ENCODE peak calls at places on chromosomes 6 and 20, in four cellular contexts. M, X, Q and U are unnamed samples.
A peak's percentile ranks its signal among the peaks of the same experiment; 100 is the strongest.

GRCh38 chr6:13863699-13864155 is 49.4 kb upstream of the MCUR1 start:
- DNase-seq in Q (no peak), X (peak; percentile 18), M (no peak), U (no peak)

GRCh38 chr20:38515631-38516030 is 43.0 kb downstream of the RALGAPB start:
- DNase-seq in Q (no peak), M (no peak), X (no peak), U (peak; percentile 12)

GRCh38 chr20:34240698-34241615 is at the start of gene ASIP:
- DNase-seq in M (no peak), X (no peak), Q (no peak), U (peak; percentile 44)

GRCh38 chr6:4788953-4789584 is 12.9 kb downstream of the CDYL start:
- DNase-seq in Q (no peak), X (no peak), M (no peak), U (no peak)

GRCh38 chr6:157602521-157603288 is 220.3 kb upstream of the SNX9 start:
- DNase-seq in M (no peak), X (no peak), Q (no peak), U (no peak)

GRCh38 chr20:62236674-62236996 is 1.7 kb upstream of the OSBPL2 start:
- DNase-seq in X (no peak), M (no peak), Q (no peak), U (no peak)

GRCh38 chr6:43820486-43820885 is 50.5 kb downstream of the VEGFA start:
- DNase-seq in Q (no peak), X (no peak), M (no peak), U (no peak)

GRCh38 chr6:140540743-140541142 is 1166.3 kb upstream of the CITED2 start:
- DNase-seq in X (no peak), M (no peak), Q (no peak), U (no peak)

DNA sequence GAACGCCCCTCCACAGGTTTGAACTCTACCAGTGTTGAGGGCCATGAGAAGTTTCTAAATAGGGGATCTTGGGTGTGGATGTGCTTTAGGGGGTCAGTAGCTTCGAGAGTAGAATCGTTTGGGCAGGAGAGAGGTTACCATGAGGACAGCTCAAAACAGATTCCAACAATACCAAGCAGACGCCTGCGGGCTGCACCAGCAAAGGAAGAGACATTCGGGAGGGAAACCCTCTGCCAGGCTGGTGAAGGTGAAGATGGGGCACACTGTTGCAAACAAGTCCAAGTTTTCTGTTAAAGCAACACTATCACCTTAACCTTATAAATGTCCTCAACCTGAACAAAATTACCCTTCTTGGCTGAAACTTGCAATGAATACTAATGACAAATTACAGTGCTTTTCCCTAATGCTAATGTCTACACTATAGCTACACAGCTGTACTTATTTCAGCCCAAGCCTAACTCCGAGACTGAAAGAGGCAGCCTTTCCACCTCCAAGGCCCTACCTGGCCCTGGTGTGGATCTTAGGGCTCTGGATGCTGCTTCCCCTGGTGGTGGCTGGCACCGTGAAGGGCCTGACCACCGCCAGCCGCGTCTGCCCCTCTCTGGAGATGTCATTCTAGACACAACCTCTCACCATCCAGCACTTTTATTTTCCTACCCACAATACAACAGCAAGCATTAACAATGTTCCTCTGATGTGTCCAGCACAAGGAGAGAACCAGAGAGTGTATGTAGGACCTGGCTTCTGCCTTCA is 80.1 kb downstream of the DLL1 start:
- DNase-seq in M (no peak), X (no peak), Q (no peak), U (no peak)
- TF ChIP-seq CTCF in M (no peak), X (no peak), Q (no peak), U (no peak)

GRCh38 chr20:46820682-46821081 is 74.0 kb upstream of the EYA2 start:
- DNase-seq in X (no peak), M (no peak), Q (no peak), U (no peak)
- TF ChIP-seq CTCF in X (no peak), M (no peak), Q (no peak), U (no peak)

GRCh38 chr6:76555090-76555489 is 482.6 kb upstream of the IMPG1 start:
- DNase-seq in Q (no peak), M (no peak), X (no peak), U (no peak)
- TF ChIP-seq CTCF in Q (no peak), M (no peak), X (no peak), U (no peak)

GRCh38 chr6:114634016-114634415 is 291.2 kb upstream of the HS3ST5 start:
- DNase-seq in Q (no peak), M (no peak), X (no peak), U (no peak)

DNA sequence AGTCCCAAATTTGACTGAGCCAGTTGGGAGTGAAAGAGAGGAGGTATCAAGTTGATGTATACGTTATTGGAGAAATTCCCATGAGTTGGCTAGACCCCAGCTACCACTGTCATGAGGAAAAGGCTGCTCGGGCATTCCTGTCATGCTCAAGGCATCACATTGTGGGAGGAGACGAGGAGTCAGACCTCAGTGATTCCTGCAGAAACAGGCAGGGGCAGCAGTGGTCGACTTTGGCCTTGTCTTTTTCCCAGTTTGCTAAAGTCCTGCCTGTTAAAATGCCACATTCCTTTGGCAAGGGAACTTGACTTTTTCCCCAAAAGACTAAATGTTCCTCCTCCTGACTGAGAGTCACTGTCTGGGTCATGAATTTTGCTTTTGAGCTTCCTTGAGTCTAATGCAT is 295.5 kb upstream of the HS3ST5 start:
- DNase-seq in X (no peak), Q (no peak), M (no peak), U (no peak)
- TF ChIP-seq CTCF in X (no peak), Q (no peak), M (no peak), U (no peak)

GRCh38 chr6:166768761-166769160 is 141.7 kb upstream of the RPS6KA2 start:
- DNase-seq in M (no peak), X (no peak), Q (no peak), U (no peak)

GRCh38 chr6:166772518-166772917 is 145.5 kb upstream of the RPS6KA2 start:
- DNase-seq in M (no peak), X (no peak), Q (no peak), U (no peak)

GRCh38 chr6:166769648-166770047 is 142.6 kb upstream of the RPS6KA2 start:
- DNase-seq in X (no peak), M (no peak), Q (no peak), U (no peak)

GRCh38 chr6:166771701-166772100 is 144.7 kb upstream of the RPS6KA2 start:
- DNase-seq in Q (no peak), X (no peak), M (no peak), U (no peak)

DNA sequence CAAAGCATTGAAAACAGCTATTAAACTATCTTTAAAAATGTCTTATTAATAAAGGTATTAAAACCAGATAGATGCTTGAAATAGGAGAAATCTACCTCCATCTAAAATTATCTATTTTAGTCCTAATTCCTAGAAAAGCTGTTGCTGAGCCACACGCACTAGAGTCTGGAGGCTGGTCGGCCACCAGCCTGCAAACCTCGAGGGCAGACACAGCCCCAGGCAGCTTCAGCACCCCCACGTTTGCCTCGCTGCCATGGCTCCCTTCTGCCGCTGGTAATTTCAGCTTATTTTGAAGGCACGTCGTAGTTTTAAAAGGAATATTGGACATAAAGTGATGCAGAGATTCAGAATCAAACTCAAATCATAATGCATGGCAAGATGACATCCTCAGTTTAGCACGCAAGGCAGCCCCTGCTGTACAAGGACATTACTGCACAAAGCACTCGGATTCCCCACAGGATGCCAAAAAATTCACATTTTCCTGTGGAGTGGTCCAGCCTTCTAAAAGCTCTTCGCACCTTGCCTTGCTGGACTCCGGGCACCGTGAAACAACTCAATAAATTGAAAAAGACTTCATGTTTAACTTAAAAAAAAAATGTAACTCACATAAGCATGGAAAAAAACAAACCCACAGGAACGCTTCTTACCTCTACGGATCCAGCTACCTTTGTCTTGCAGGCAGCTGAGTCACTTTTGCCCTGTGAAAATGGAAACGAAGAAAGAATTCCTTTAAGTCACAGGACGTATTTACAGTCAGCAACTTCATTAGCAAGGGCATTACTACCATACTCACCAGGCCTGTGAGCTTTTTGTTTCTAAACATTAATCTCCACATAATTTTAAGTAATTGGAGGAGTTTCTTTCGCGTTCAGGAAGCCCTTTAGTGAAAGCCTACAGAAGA is 143.4 kb upstream of the RPS6KA2 start:
- DNase-seq in X (no peak), M (no peak), Q (no peak), U (no peak)
- TF ChIP-seq CTCF in X (no peak), M (peak; percentile 35), Q (peak; percentile 27), U (peak; percentile 38)

GRCh38 chr6:1997702-1998101 is 247.7 kb downstream of the GMDS start:
- DNase-seq in Q (no peak), M (no peak), X (no peak), U (no peak)

GRCh38 chr6:1991332-1991878 is 254.0 kb downstream of the GMDS start:
- DNase-seq in Q (no peak), X (no peak), M (no peak), U (no peak)

GRCh38 chr6:2000962-2001361 is 244.4 kb downstream of the GMDS start:
- DNase-seq in Q (no peak), X (no peak), M (no peak), U (no peak)

GRCh38 chr6:1993049-1993448 is 252.4 kb downstream of the GMDS start:
- DNase-seq in M (peak; percentile 48), X (no peak), Q (no peak), U (peak; percentile 45)

GRCh38 chr6:1995521-1996110 is 249.8 kb downstream of the GMDS start:
- DNase-seq in X (no peak), M (peak; percentile 8), Q (no peak), U (peak; percentile 30)
- TF ChIP-seq CTCF in X (no peak), M (no peak), Q (no peak), U (no peak)